ENCODE peak calls at places on chromosomes 4 and X, in five cellular contexts. C is GM23248, M is fibroblast of lung, Z is K562, R is PC-3. Y is an unnamed sample.

GRCh38 chrX:134454506-134454905 is 5.5 kb upstream of the HPRT1 start:
- DNase-seq in Z (peak), R (no peak), C (no peak), M (no peak), Y (no peak)

GRCh38 chrX:46447384-46447783 is 97.8 kb downstream of the ZNF674 start:
- DNase-seq in Z (no peak), M (peak), R (peak), C (peak), Y (no peak)

GRCh38 chrX:2710041-2710471 is 19.0 kb downstream of the CD99 start:
- DNase-seq in R (peak), M (peak), C (peak), Z (peak), Y (peak)

GRCh38 chr4:186829740-186830449 is 106.2 kb upstream of the FAT1 start:
- DNase-seq in Z (peak), M (peak), C (no peak), R (peak), Y (no peak)

GRCh38 chr4:183783933-183784622 is 121.0 kb upstream of the STOX2 start:
- DNase-seq in Z (no peak), C (peak), M (peak), R (peak), Y (peak)

GRCh38 chr4:140857111-140857510 is 100.9 kb upstream of the TBC1D9 start:
- DNase-seq in C (peak), R (no peak), M (peak), Z (no peak), Y (peak)

GRCh38 chr4:159515314-159516025 is 412.6 kb downstream of the RAPGEF2 start:
- DNase-seq in Z (no peak), R (no peak), M (no peak), C (no peak), Y (no peak)

GRCh38 chrX:52424658-52425057 is 55.8 kb downstream of the XAGE2 start:
- DNase-seq in R (peak), C (peak), M (peak), Z (no peak), Y (peak)

GRCh38 chr4:95068818-95069478 is 311.2 kb downstream of the BMPR1B start:
- DNase-seq in R (no peak), M (no peak), Z (no peak), C (no peak), Y (no peak)

GRCh38 chrX:27680726-27681125 is 90.6 kb downstream of the DCAF8L2 start:
- DNase-seq in C (peak), Z (no peak), M (peak), R (peak), Y (peak)

GRCh38 chrX:22095306-22095705 is 63.2 kb downstream of the PHEX start:
- DNase-seq in R (no peak), Z (no peak), C (peak), M (peak), Y (no peak)

DNA sequence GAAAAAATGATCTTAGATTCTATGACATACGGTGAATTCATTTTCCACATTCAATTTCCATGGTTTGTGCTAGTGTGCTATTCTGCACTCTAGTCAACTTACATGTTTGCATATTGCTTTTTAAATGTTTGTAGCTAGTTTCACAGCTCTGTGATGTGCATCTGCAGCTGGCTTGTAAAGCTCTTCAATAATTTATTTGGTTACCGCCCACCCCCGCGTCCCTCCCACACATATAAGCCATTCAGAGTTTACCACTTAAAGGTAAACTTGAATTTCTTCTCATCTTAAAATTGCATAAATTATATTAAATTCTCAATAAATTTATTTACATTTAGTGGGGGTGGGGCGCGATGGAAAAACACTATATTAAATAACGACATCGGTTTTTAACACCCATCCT is 291 bp upstream of the NBDY start:
- DNase-seq in R (peak), C (peak), M (peak), Z (peak), Y (peak)
- H3K27ac ChIP-seq in R (no peak), C (peak), M (no peak), Z (no peak), Y (no peak)

GRCh38 chrX:64394059-64394873 is 986 bp downstream of the MTMR8 start:
- DNase-seq in C (no peak), R (no peak), M (no peak), Z (peak), Y (no peak)
- H2AFZ ChIP-seq in C (no peak), R (peak), M (peak), Z (peak), Y (peak)

GRCh38 chrX:152061083-152061482 is 77.3 kb downstream of the MAGEA10 start:
- DNase-seq in Z (no peak), R (no peak), M (no peak), C (no peak), Y (no peak)

GRCh38 chrX:152061557-152061956 is 76.8 kb downstream of the MAGEA10 start:
- DNase-seq in R (no peak), M (no peak), C (no peak), Z (no peak), Y (no peak)
- H3K27ac ChIP-seq in R (no peak), M (no peak), C (no peak), Z (no peak), Y (no peak)

GRCh38 chr4:11218692-11219091 is 210.0 kb downstream of the HS3ST1 start:
- DNase-seq in Z (no peak), R (no peak), M (no peak), C (no peak), Y (no peak)

GRCh38 chr4:11228575-11228974 is 200.1 kb downstream of the HS3ST1 start:
- DNase-seq in R (peak), C (no peak), Z (no peak), M (no peak), Y (peak)

GRCh38 chr4:11223261-11223660 is 205.4 kb downstream of the HS3ST1 start:
- DNase-seq in R (no peak), Z (no peak), M (no peak), C (no peak), Y (no peak)
- H2AFZ ChIP-seq in R (no peak), Z (no peak), M (no peak), C (no peak), Y (no peak)

GRCh38 chr4:151743894-151744293 is 16.9 kb downstream of the GATB start:
- DNase-seq in M (no peak), C (no peak), Z (no peak), R (no peak), Y (no peak)
- H3K27ac ChIP-seq in M (no peak), C (peak), Z (peak), R (peak), Y (peak)

GRCh38 chr4:115529126-115529525 is 415.7 kb upstream of the NDST4 start:
- DNase-seq in Z (no peak), R (no peak), C (no peak), M (peak), Y (no peak)
- H2AFZ ChIP-seq in Z (no peak), R (no peak), C (no peak), M (no peak), Y (no peak)

DNA sequence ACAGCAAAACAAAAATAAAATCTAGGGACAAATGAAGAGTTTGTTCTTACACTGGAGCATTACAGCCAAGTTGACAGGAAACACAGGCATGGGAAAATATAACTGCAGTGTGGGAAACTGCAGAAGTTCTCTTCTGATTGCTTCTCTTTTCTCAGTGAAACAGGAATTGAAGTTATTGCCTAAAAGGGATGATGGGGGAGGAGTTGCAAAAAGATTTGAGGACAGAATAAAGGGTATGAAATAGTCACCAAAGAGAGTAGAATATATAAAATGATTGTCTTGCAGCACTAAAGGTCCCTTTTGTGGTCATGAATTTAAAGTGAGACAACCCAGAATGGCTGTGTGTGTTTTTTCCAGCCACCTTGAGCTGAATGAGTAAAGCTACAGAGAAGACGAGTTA is 103.7 kb downstream of the JADE1 start:
- DNase-seq in C (no peak), Z (no peak), M (no peak), R (no peak), Y (no peak)
- H3K27ac ChIP-seq in C (no peak), Z (no peak), M (no peak), R (no peak), Y (no peak)

DNA sequence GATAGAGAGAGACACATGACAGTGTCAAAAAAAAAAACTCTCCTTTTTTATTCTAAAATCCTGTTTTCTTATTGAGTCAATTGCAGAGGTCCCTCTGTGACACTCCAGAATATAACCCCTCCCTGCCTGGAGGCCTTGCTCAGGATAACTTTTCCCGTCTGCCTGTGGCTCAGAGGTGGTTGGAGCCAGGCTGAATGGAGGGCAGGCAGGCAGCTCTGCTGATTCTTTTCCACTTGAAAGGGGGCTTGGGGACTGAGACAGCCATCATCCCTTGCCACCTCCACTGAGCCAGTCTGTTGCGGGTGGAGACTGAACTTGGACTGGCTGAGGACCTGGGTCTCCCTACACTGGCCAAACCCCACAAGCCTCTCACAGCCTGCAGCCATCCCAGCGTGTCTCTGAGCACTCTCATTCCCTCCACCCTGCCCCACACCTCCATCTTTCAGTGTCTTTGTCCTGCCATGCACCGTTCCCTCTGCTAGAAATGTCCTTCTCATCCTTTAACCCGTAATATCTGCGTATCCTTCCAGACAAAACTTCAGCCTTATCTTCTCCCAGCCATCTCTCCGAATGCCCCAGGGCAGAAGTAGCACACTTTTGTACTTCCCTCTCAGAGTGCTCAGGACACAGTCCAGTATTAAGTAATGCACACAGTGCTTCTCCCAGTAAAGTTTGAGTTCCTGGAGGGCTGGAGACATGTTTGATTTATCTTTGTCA is 139.9 kb downstream of the CHIC2 start:
- DNase-seq in C (no peak), Z (no peak), R (no peak), M (no peak), Y (no peak)
- H2AFZ ChIP-seq in C (no peak), Z (no peak), R (no peak), M (no peak), Y (no peak)

GRCh38 chr4:24471623-24472510 is 112.5 kb downstream of the DHX15 start:
- DNase-seq in Z (no peak), C (peak), R (no peak), M (peak), Y (no peak)
- H3K27ac ChIP-seq in Z (no peak), C (no peak), R (no peak), M (no peak), Y (no peak)

GRCh38 chr4:18846313-18846712 is 824.8 kb upstream of the LCORL start:
- DNase-seq in Z (no peak), C (no peak), R (no peak), M (no peak), Y (no peak)
- H2AFZ ChIP-seq in Z (no peak), C (no peak), R (no peak), M (no peak), Y (no peak)

Y was measured in mammary epithelial cell.